ENCODE peak calls at places on chromosomes 5 and 9, in ten cellular contexts. One of them, this sample, is unnamed.

GRCh38 chr5:78215972-78216371 is 78.5 kb downstream of the AP3B1 start:
- DNase-seq in fibroblast of lung: no peak
- DNase-seq in tibial artery: no peak
- DNase-seq in CD4-positive, alpha-beta memory T cell: no peak
- DNase-seq in HepG2: no peak
- DNase-seq in GM19239: no peak
- DNase-seq in activated CD8-positive, alpha-beta memory T cell treated with anti-CD3 and anti-CD28 coated beads, Interleukin-2, amount 50 U/mL, for 4 hours: no peak
- DNase-seq in NCI-H187 treated with DMSO at 0.1 percent for 48 hours: no peak
- DNase-seq in bronchial epithelial cell: no peak
- DNase-seq in NCI-H69: no peak
- DNase-seq in this sample: no peak

GRCh38 chr5:176446884-176447537 is 1.2 kb upstream of the FAF2 start:
- DNase-seq in fibroblast of lung: no peak
- DNase-seq in tibial artery: peak
- DNase-seq in CD4-positive, alpha-beta memory T cell: peak
- DNase-seq in HepG2: no peak
- DNase-seq in GM19239: no peak
- DNase-seq in activated CD8-positive, alpha-beta memory T cell treated with anti-CD3 and anti-CD28 coated beads, Interleukin-2, amount 50 U/mL, for 4 hours: peak
- DNase-seq in NCI-H187 treated with DMSO at 0.1 percent for 48 hours: no peak
- DNase-seq in bronchial epithelial cell: no peak
- DNase-seq in NCI-H69: peak
- DNase-seq in this sample: no peak

GRCh38 chr5:147388171-147388977 is 121.5 kb downstream of the DPYSL3 start:
- DNase-seq in fibroblast of lung: no peak
- DNase-seq in tibial artery: no peak
- DNase-seq in CD4-positive, alpha-beta memory T cell: no peak
- DNase-seq in HepG2: no peak
- DNase-seq in GM19239: no peak
- DNase-seq in activated CD8-positive, alpha-beta memory T cell treated with anti-CD3 and anti-CD28 coated beads, Interleukin-2, amount 50 U/mL, for 4 hours: no peak
- DNase-seq in NCI-H187 treated with DMSO at 0.1 percent for 48 hours: peak
- DNase-seq in bronchial epithelial cell: peak
- DNase-seq in NCI-H69: no peak
- DNase-seq in this sample: no peak

GRCh38 chr5:72117281-72117680 is 10.0 kb downstream of the MAP1B start:
- DNase-seq in fibroblast of lung: no peak
- DNase-seq in tibial artery: no peak
- DNase-seq in CD4-positive, alpha-beta memory T cell: no peak
- DNase-seq in HepG2: no peak
- DNase-seq in GM19239: no peak
- DNase-seq in activated CD8-positive, alpha-beta memory T cell treated with anti-CD3 and anti-CD28 coated beads, Interleukin-2, amount 50 U/mL, for 4 hours: no peak
- DNase-seq in NCI-H187 treated with DMSO at 0.1 percent for 48 hours: no peak
- DNase-seq in bronchial epithelial cell: no peak
- DNase-seq in NCI-H69: no peak
- DNase-seq in this sample: no peak

GRCh38 chr9:37424686-37425297 is 2.3 kb downstream of the GRHPR start:
- DNase-seq in fibroblast of lung: no peak
- DNase-seq in tibial artery: no peak
- DNase-seq in CD4-positive, alpha-beta memory T cell: no peak
- DNase-seq in HepG2: no peak
- DNase-seq in GM19239: no peak
- DNase-seq in activated CD8-positive, alpha-beta memory T cell treated with anti-CD3 and anti-CD28 coated beads, Interleukin-2, amount 50 U/mL, for 4 hours: no peak
- DNase-seq in NCI-H187 treated with DMSO at 0.1 percent for 48 hours: no peak
- DNase-seq in bronchial epithelial cell: no peak
- DNase-seq in NCI-H69: no peak
- DNase-seq in this sample: no peak

GRCh38 chr9:79176298-79176697 is 395.5 kb upstream of the TLE4 start:
- DNase-seq in fibroblast of lung: peak
- DNase-seq in tibial artery: no peak
- DNase-seq in CD4-positive, alpha-beta memory T cell: no peak
- DNase-seq in HepG2: no peak
- DNase-seq in GM19239: no peak
- DNase-seq in activated CD8-positive, alpha-beta memory T cell treated with anti-CD3 and anti-CD28 coated beads, Interleukin-2, amount 50 U/mL, for 4 hours: no peak
- DNase-seq in NCI-H187 treated with DMSO at 0.1 percent for 48 hours: no peak
- DNase-seq in bronchial epithelial cell: no peak
- DNase-seq in NCI-H69: no peak
- DNase-seq in this sample: no peak

GRCh38 chr5:168364151-168364661 is 72.8 kb downstream of the WWC1 start:
- DNase-seq in fibroblast of lung: peak
- DNase-seq in tibial artery: peak
- DNase-seq in CD4-positive, alpha-beta memory T cell: no peak
- DNase-seq in HepG2: no peak
- DNase-seq in GM19239: no peak
- DNase-seq in activated CD8-positive, alpha-beta memory T cell treated with anti-CD3 and anti-CD28 coated beads, Interleukin-2, amount 50 U/mL, for 4 hours: no peak
- DNase-seq in NCI-H187 treated with DMSO at 0.1 percent for 48 hours: no peak
- DNase-seq in bronchial epithelial cell: peak
- DNase-seq in NCI-H69: no peak
- DNase-seq in this sample: peak

GRCh38 chr9:93596399-93596798 is 20.0 kb downstream of the PHF2 start:
- DNase-seq in fibroblast of lung: no peak
- DNase-seq in tibial artery: peak
- DNase-seq in CD4-positive, alpha-beta memory T cell: no peak
- DNase-seq in HepG2: no peak
- DNase-seq in GM19239: no peak
- DNase-seq in activated CD8-positive, alpha-beta memory T cell treated with anti-CD3 and anti-CD28 coated beads, Interleukin-2, amount 50 U/mL, for 4 hours: no peak
- DNase-seq in NCI-H187 treated with DMSO at 0.1 percent for 48 hours: no peak
- DNase-seq in bronchial epithelial cell: no peak
- DNase-seq in NCI-H69: peak
- DNase-seq in this sample: no peak

GRCh38 chr9:34493972-34494535 is 28.7 kb downstream of the ENHO start:
- DNase-seq in fibroblast of lung: peak
- DNase-seq in tibial artery: no peak
- DNase-seq in CD4-positive, alpha-beta memory T cell: peak
- DNase-seq in HepG2: no peak
- DNase-seq in GM19239: no peak
- DNase-seq in activated CD8-positive, alpha-beta memory T cell treated with anti-CD3 and anti-CD28 coated beads, Interleukin-2, amount 50 U/mL, for 4 hours: no peak
- DNase-seq in NCI-H187 treated with DMSO at 0.1 percent for 48 hours: no peak
- DNase-seq in bronchial epithelial cell: peak
- DNase-seq in NCI-H69: no peak
- DNase-seq in this sample: no peak

GRCh38 chr9:2502760-2503159 is 118.8 kb upstream of the VLDLR start:
- DNase-seq in fibroblast of lung: peak
- DNase-seq in tibial artery: no peak
- DNase-seq in CD4-positive, alpha-beta memory T cell: no peak
- DNase-seq in HepG2: no peak
- DNase-seq in GM19239: no peak
- DNase-seq in activated CD8-positive, alpha-beta memory T cell treated with anti-CD3 and anti-CD28 coated beads, Interleukin-2, amount 50 U/mL, for 4 hours: no peak
- DNase-seq in NCI-H187 treated with DMSO at 0.1 percent for 48 hours: no peak
- DNase-seq in bronchial epithelial cell: peak
- DNase-seq in NCI-H69: no peak
- DNase-seq in this sample: no peak

GRCh38 chr5:178371362-178372090 is 138.9 kb upstream of the PHYKPL start:
- DNase-seq in fibroblast of lung: no peak
- DNase-seq in tibial artery: no peak
- DNase-seq in CD4-positive, alpha-beta memory T cell: no peak
- DNase-seq in HepG2: no peak
- DNase-seq in GM19239: no peak
- DNase-seq in activated CD8-positive, alpha-beta memory T cell treated with anti-CD3 and anti-CD28 coated beads, Interleukin-2, amount 50 U/mL, for 4 hours: no peak
- DNase-seq in NCI-H187 treated with DMSO at 0.1 percent for 48 hours: no peak
- DNase-seq in bronchial epithelial cell: no peak
- DNase-seq in NCI-H69: no peak
- DNase-seq in this sample: no peak

GRCh38 chr9:98850851-98851729 is 43.6 kb downstream of the GALNT12 start:
- DNase-seq in fibroblast of lung: no peak
- DNase-seq in tibial artery: no peak
- DNase-seq in CD4-positive, alpha-beta memory T cell: no peak
- DNase-seq in HepG2: no peak
- DNase-seq in GM19239: no peak
- DNase-seq in activated CD8-positive, alpha-beta memory T cell treated with anti-CD3 and anti-CD28 coated beads, Interleukin-2, amount 50 U/mL, for 4 hours: no peak
- DNase-seq in NCI-H187 treated with DMSO at 0.1 percent for 48 hours: no peak
- DNase-seq in bronchial epithelial cell: no peak
- DNase-seq in NCI-H69: no peak
- DNase-seq in this sample: no peak

GRCh38 chr5:139426222-139426885 is 13.0 kb downstream of the DNAJC18 start:
- DNase-seq in fibroblast of lung: peak
- DNase-seq in tibial artery: no peak
- DNase-seq in CD4-positive, alpha-beta memory T cell: no peak
- DNase-seq in HepG2: no peak
- DNase-seq in GM19239: no peak
- DNase-seq in activated CD8-positive, alpha-beta memory T cell treated with anti-CD3 and anti-CD28 coated beads, Interleukin-2, amount 50 U/mL, for 4 hours: no peak
- DNase-seq in NCI-H187 treated with DMSO at 0.1 percent for 48 hours: no peak
- DNase-seq in bronchial epithelial cell: peak
- DNase-seq in NCI-H69: no peak
- DNase-seq in this sample: no peak

GRCh38 chr5:73314395-73315195 is 134.0 kb downstream of the FOXD1 start:
- DNase-seq in fibroblast of lung: peak
- DNase-seq in tibial artery: no peak
- DNase-seq in CD4-positive, alpha-beta memory T cell: no peak
- DNase-seq in HepG2: no peak
- DNase-seq in GM19239: no peak
- DNase-seq in activated CD8-positive, alpha-beta memory T cell treated with anti-CD3 and anti-CD28 coated beads, Interleukin-2, amount 50 U/mL, for 4 hours: no peak
- DNase-seq in NCI-H187 treated with DMSO at 0.1 percent for 48 hours: no peak
- DNase-seq in bronchial epithelial cell: peak
- DNase-seq in NCI-H69: no peak
- DNase-seq in this sample: no peak

GRCh38 chr9:6007770-6008168 is 7.7 kb downstream of the RANBP6 start:
- DNase-seq in fibroblast of lung: peak
- DNase-seq in tibial artery: peak
- DNase-seq in CD4-positive, alpha-beta memory T cell: peak
- DNase-seq in HepG2: peak
- DNase-seq in GM19239: peak
- DNase-seq in activated CD8-positive, alpha-beta memory T cell treated with anti-CD3 and anti-CD28 coated beads, Interleukin-2, amount 50 U/mL, for 4 hours: peak
- DNase-seq in NCI-H187 treated with DMSO at 0.1 percent for 48 hours: no peak
- DNase-seq in bronchial epithelial cell: peak
- DNase-seq in NCI-H69: peak
- DNase-seq in this sample: peak

GRCh38 chr5:24167791-24168190 is 477.0 kb downstream of the CDH10 start:
- DNase-seq in fibroblast of lung: peak
- DNase-seq in tibial artery: no peak
- DNase-seq in CD4-positive, alpha-beta memory T cell: no peak
- DNase-seq in HepG2: no peak
- DNase-seq in GM19239: no peak
- DNase-seq in activated CD8-positive, alpha-beta memory T cell treated with anti-CD3 and anti-CD28 coated beads, Interleukin-2, amount 50 U/mL, for 4 hours: no peak
- DNase-seq in NCI-H187 treated with DMSO at 0.1 percent for 48 hours: no peak
- DNase-seq in bronchial epithelial cell: peak
- DNase-seq in NCI-H69: no peak
- DNase-seq in this sample: no peak

GRCh38 chr5:149424371-149425315 is 45.6 kb upstream of the IL17B start:
- DNase-seq in fibroblast of lung: peak
- DNase-seq in tibial artery: no peak
- DNase-seq in CD4-positive, alpha-beta memory T cell: no peak
- DNase-seq in HepG2: no peak
- DNase-seq in GM19239: no peak
- DNase-seq in activated CD8-positive, alpha-beta memory T cell treated with anti-CD3 and anti-CD28 coated beads, Interleukin-2, amount 50 U/mL, for 4 hours: no peak
- DNase-seq in NCI-H187 treated with DMSO at 0.1 percent for 48 hours: no peak
- DNase-seq in bronchial epithelial cell: no peak
- DNase-seq in NCI-H69: no peak
- DNase-seq in this sample: no peak

GRCh38 chr5:122978644-122979297 is 57.8 kb downstream of the PPIC start:
- DNase-seq in fibroblast of lung: no peak
- DNase-seq in tibial artery: no peak
- DNase-seq in CD4-positive, alpha-beta memory T cell: no peak
- DNase-seq in HepG2: no peak
- DNase-seq in GM19239: no peak
- DNase-seq in activated CD8-positive, alpha-beta memory T cell treated with anti-CD3 and anti-CD28 coated beads, Interleukin-2, amount 50 U/mL, for 4 hours: no peak
- DNase-seq in NCI-H187 treated with DMSO at 0.1 percent for 48 hours: no peak
- DNase-seq in bronchial epithelial cell: no peak
- DNase-seq in NCI-H69: no peak
- DNase-seq in this sample: no peak

GRCh38 chr9:81113408-81114124 is 575.8 kb downstream of the TLE1 start:
- DNase-seq in fibroblast of lung: peak
- DNase-seq in tibial artery: no peak
- DNase-seq in CD4-positive, alpha-beta memory T cell: no peak
- DNase-seq in HepG2: no peak
- DNase-seq in GM19239: no peak
- DNase-seq in activated CD8-positive, alpha-beta memory T cell treated with anti-CD3 and anti-CD28 coated beads, Interleukin-2, amount 50 U/mL, for 4 hours: no peak
- DNase-seq in NCI-H187 treated with DMSO at 0.1 percent for 48 hours: peak
- DNase-seq in bronchial epithelial cell: no peak
- DNase-seq in NCI-H69: peak
- DNase-seq in this sample: no peak

GRCh38 chr5:133942589-133943474 is 25.6 kb downstream of the C5orf15 start:
- DNase-seq in fibroblast of lung: no peak
- DNase-seq in tibial artery: peak
- DNase-seq in CD4-positive, alpha-beta memory T cell: no peak
- DNase-seq in HepG2: no peak
- DNase-seq in GM19239: no peak
- DNase-seq in activated CD8-positive, alpha-beta memory T cell treated with anti-CD3 and anti-CD28 coated beads, Interleukin-2, amount 50 U/mL, for 4 hours: no peak
- DNase-seq in NCI-H187 treated with DMSO at 0.1 percent for 48 hours: no peak
- DNase-seq in bronchial epithelial cell: no peak
- DNase-seq in NCI-H69: peak
- DNase-seq in this sample: no peak